ENCODE peak calls at places on chromosomes 13 and 19, in four cellular contexts. One of them, this sample, is unnamed.

GRCh38 chr13:45807520-45808099 is 43.9 kb downstream of the SIAH3 start:
- DNase-seq in K562: peak
- DNase-seq in GM12878: peak
- DNase-seq in HepG2: peak
- DNase-seq in this sample: no peak

GRCh38 chr19:30073152-30074000 is 131.3 kb downstream of the URI1 start:
- DNase-seq in K562: no peak
- DNase-seq in GM12878: no peak
- DNase-seq in HepG2: no peak
- DNase-seq in this sample: no peak

GRCh38 chr13:110853235-110853721 is 61.6 kb downstream of the ANKRD10 start:
- DNase-seq in K562: no peak
- DNase-seq in GM12878: no peak
- DNase-seq in HepG2: no peak
- DNase-seq in this sample: peak

GRCh38 chr13:75530536-75530935 is 7.1 kb downstream of the COMMD6 start:
- DNase-seq in K562: no peak
- DNase-seq in GM12878: no peak
- DNase-seq in HepG2: peak
- DNase-seq in this sample: no peak

GRCh38 chr19:10364644-10365043 is 15.7 kb downstream of the TYK2 start:
- DNase-seq in K562: no peak
- DNase-seq in GM12878: no peak
- DNase-seq in HepG2: no peak
- DNase-seq in this sample: no peak

GRCh38 chr13:110583178-110583865 is 21.8 kb upstream of the RAB20 start:
- DNase-seq in K562: no peak
- DNase-seq in GM12878: no peak
- DNase-seq in HepG2: no peak
- DNase-seq in this sample: no peak

GRCh38 chr13:19601749-19602725 is 31.4 kb upstream of the MPHOSPH8 start:
- DNase-seq in K562: peak
- DNase-seq in GM12878: no peak
- DNase-seq in HepG2: peak
- DNase-seq in this sample: peak

GRCh38 chr13:99916366-99917103 is 55.0 kb downstream of the ZIC5 start:
- DNase-seq in K562: peak
- DNase-seq in GM12878: peak
- DNase-seq in HepG2: peak
- DNase-seq in this sample: no peak

GRCh38 chr13:29543230-29544215 is 52.0 kb downstream of the SLC7A1 start:
- DNase-seq in K562: peak
- DNase-seq in GM12878: peak
- DNase-seq in HepG2: peak
- DNase-seq in this sample: peak

GRCh38 chr13:99434258-99434788 is 66.9 kb upstream of the TM9SF2 start:
- DNase-seq in K562: peak
- DNase-seq in GM12878: no peak
- DNase-seq in HepG2: peak
- DNase-seq in this sample: no peak

GRCh38 chr19:18893573-18894253 is 2.2 kb downstream of the CERS1 start:
- DNase-seq in K562: no peak
- DNase-seq in GM12878: no peak
- DNase-seq in HepG2: no peak
- DNase-seq in this sample: no peak

GRCh38 chr13:111912453-111912866 is 154.5 kb upstream of the SOX1 start:
- DNase-seq in K562: no peak
- DNase-seq in GM12878: no peak
- DNase-seq in HepG2: no peak
- DNase-seq in this sample: no peak

GRCh38 chr13:40505196-40505595 is 161.2 kb downstream of the FOXO1 start:
- DNase-seq in K562: no peak
- DNase-seq in GM12878: no peak
- DNase-seq in HepG2: no peak
- DNase-seq in this sample: no peak

GRCh38 chr19:2012941-2013682 is 2.4 kb downstream of the BTBD2 start:
- DNase-seq in K562: no peak
- DNase-seq in GM12878: no peak
- DNase-seq in HepG2: no peak
- DNase-seq in this sample: no peak
- TF ChIP-seq CHD2 in K562: no peak
- TF ChIP-seq CHD2 in GM12878: no peak
- TF ChIP-seq CHD2 in HepG2: no peak
- TF ChIP-seq CHD2 in this sample: no peak

DNA sequence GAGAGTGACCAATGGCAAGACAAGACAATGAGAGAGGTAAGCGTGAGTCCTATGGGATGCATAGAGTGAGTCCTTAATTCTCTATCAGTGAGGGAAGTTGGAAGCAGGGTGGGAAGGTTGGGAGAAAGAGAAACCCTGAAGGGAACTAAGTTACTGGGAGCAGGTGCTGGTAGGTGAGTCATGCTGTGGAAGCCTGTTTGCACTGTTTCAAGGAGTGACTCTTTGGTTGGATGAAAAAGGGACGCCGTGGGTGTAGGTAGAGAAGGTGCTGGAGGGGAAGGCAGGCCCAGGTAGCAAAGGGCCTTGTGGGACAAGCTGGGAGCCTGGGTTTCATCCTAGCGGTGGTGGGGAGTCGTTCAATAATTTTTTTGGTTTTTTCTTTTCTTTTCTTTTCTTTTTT is 21.9 kb downstream of the IGFL1 start:
- DNase-seq in K562: no peak
- DNase-seq in GM12878: no peak
- DNase-seq in HepG2: no peak
- DNase-seq in this sample: no peak
- TF ChIP-seq ATF3 in K562: no peak
- TF ChIP-seq ATF3 in GM12878: no peak
- TF ChIP-seq ATF3 in HepG2: no peak
- TF ChIP-seq ATF3 in this sample: no peak

GRCh38 chr19:12666305-12667048 is at the start of the genes MAN2B1 and WDR83:
- DNase-seq in K562: peak
- DNase-seq in GM12878: no peak
- DNase-seq in HepG2: peak
- DNase-seq in this sample: peak

GRCh38 chr19:12668937-12669271 is 2.3 kb downstream of the WDR83 start:
- DNase-seq in K562: peak
- DNase-seq in GM12878: no peak
- DNase-seq in HepG2: peak
- DNase-seq in this sample: no peak

GRCh38 chr19:12667903-12668302 is 1.3 kb downstream of the WDR83 start:
- DNase-seq in K562: no peak
- DNase-seq in GM12878: no peak
- DNase-seq in HepG2: no peak
- DNase-seq in this sample: no peak

GRCh38 chr19:12669272-12670158 is 2.9 kb downstream of the WDR83 start:
- DNase-seq in K562: peak
- DNase-seq in GM12878: peak
- DNase-seq in HepG2: peak
- DNase-seq in this sample: peak

DNA sequence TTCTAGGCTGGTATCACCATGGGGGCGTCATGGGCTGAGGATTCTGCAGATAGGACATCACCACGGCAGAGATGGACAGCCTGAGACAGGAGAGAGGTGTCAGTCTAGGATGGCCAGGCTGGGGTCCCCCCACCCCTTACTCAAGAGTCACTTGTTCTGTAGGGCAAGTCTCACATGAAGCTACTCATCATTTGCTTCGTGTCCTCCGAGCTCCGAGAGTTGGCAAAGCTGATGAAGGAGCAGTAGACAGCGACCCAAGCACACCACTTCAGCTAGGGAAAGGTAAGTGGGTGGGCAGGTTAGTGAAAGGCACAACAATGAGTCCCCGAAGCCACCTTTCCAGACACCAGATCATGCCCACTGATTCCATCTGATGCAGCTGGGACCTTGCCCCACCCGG is 1.7 kb downstream of the WDR83 start:
- DNase-seq in K562: no peak
- DNase-seq in GM12878: no peak
- DNase-seq in HepG2: no peak
- DNase-seq in this sample: no peak
- H3K27ac ChIP-seq in K562: peak
- H3K27ac ChIP-seq in GM12878: peak
- H3K27ac ChIP-seq in HepG2: peak
- H3K27ac ChIP-seq in this sample: no peak

GRCh38 chr19:55115446-55116065 is 1.9 kb downstream of the PPP1R12C start:
- DNase-seq in K562: peak
- DNase-seq in GM12878: no peak
- DNase-seq in HepG2: no peak
- DNase-seq in this sample: no peak

GRCh38 chr19:55118401-55118991 is 1.1 kb upstream of the PPP1R12C start:
- DNase-seq in K562: peak
- DNase-seq in GM12878: no peak
- DNase-seq in HepG2: no peak
- DNase-seq in this sample: peak

GRCh38 chr19:55117636-55118391 is at the start of gene PPP1R12C:
- DNase-seq in K562: peak
- DNase-seq in GM12878: peak
- DNase-seq in HepG2: peak
- DNase-seq in this sample: peak

GRCh38 chr19:55116232-55117062 is 990 bp downstream of the PPP1R12C start:
- DNase-seq in K562: peak
- DNase-seq in GM12878: no peak
- DNase-seq in HepG2: peak
- DNase-seq in this sample: no peak

DNA sequence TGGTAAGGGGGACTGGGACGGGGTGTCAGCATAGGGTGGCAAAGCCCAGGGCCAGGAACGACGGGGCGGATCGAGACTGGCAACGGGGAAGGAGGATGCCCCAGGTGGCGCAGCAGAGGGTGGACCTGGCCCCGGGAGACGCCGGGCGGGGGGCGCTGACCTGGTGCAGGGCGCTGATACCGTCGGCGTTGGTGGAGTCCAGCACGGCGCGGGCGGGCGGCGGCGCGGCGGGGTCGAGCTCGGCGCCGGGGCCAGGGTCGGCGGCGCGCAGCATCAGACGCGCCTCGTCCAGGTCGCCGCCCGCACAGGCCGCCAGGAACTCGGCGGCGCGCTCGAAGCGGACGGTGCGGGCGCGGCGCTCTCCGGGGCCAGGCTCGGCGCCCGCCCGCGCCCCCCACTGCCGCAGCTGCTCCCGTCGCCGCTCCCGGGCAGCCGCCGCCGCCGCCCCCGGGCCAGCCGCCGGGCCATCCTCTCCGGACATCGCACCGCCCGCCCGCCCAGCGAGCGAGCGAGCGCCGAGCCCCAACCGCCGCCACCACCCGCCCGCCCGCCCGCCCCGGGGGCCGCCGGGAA is 288 bp downstream of the PPP1R12C start:
- DNase-seq in K562: no peak
- DNase-seq in GM12878: no peak
- DNase-seq in HepG2: no peak
- DNase-seq in this sample: no peak
- TF ChIP-seq CHD2 in K562: no peak
- TF ChIP-seq CHD2 in GM12878: no peak
- TF ChIP-seq CHD2 in HepG2: no peak
- TF ChIP-seq CHD2 in this sample: no peak

DNA sequence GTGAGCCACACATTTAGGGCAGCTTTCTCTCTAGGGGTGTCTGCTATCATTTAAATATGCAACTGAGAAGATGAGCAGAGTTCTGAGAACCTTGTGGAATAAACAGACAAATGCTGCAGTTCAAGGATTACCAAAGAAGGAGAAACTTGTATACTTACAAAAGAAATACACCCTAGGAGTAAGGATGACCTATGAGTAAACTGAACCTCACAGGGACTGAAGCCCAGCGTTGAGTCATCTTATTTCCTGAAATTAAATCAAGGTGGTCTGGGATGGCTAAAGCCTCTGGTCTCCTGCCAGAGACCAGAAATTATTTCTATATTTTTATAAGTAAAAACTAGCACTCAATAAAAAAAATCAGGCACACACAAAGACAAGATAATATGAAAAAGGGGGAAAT is 40.1 kb downstream of the FAM216B start:
- DNase-seq in K562: no peak
- DNase-seq in GM12878: no peak
- DNase-seq in HepG2: no peak
- DNase-seq in this sample: no peak
- TF ChIP-seq ATF3 in K562: no peak
- TF ChIP-seq ATF3 in GM12878: no peak
- TF ChIP-seq ATF3 in HepG2: no peak
- TF ChIP-seq ATF3 in this sample: no peak

This sample was measured in H1.